ENCODE peak calls at places on chromosomes 2 and 18, in six cellular contexts. One of them, this sample, is unnamed.

GRCh38 chr18:48023334-48024008 is 93.0 kb upstream of the SMAD2 start:
- DNase-seq in neural crest cell: peak; percentile 39
- DNase-seq in suprapubic skin: no peak
- DNase-seq in BJ: no peak
- DNase-seq in fibroblast of lung: peak; percentile 84
- DNase-seq in GM13976: peak; percentile 44
- DNase-seq in this sample: peak; percentile 94

GRCh38 chr2:124810132-124810531 is 785.0 kb downstream of the CNTNAP5 start:
- DNase-seq in neural crest cell: peak; percentile 29
- DNase-seq in suprapubic skin: no peak
- DNase-seq in BJ: no peak
- DNase-seq in fibroblast of lung: no peak
- DNase-seq in GM13976: no peak
- DNase-seq in this sample: no peak

GRCh38 chr2:23312996-23313606 is 71.9 kb upstream of the KLHL29 start:
- DNase-seq in neural crest cell: peak; percentile 73
- DNase-seq in suprapubic skin: no peak
- DNase-seq in BJ: no peak
- DNase-seq in fibroblast of lung: no peak
- DNase-seq in GM13976: peak; percentile 68
- DNase-seq in this sample: peak; percentile 12

GRCh38 chr18:79403723-79404566 is 8.2 kb downstream of the NFATC1 start:
- DNase-seq in neural crest cell: no peak
- DNase-seq in suprapubic skin: peak; percentile 65
- DNase-seq in BJ: no peak
- DNase-seq in fibroblast of lung: no peak
- DNase-seq in GM13976: no peak
- DNase-seq in this sample: no peak

GRCh38 chr2:172921538-172922236 is 154.0 kb upstream of the MAP3K20 start:
- DNase-seq in neural crest cell: no peak
- DNase-seq in suprapubic skin: no peak
- DNase-seq in BJ: no peak
- DNase-seq in fibroblast of lung: peak; percentile 78
- DNase-seq in GM13976: no peak
- DNase-seq in this sample: no peak

GRCh38 chr18:56748698-56749268 is 97.6 kb downstream of the WDR7 start:
- DNase-seq in neural crest cell: peak; percentile 8
- DNase-seq in suprapubic skin: no peak
- DNase-seq in BJ: peak; percentile 5
- DNase-seq in fibroblast of lung: peak; percentile 27
- DNase-seq in GM13976: peak; percentile 35
- DNase-seq in this sample: no peak

GRCh38 chr2:197170137-197170682 is 140.4 kb downstream of the ANKRD44 start:
- DNase-seq in neural crest cell: no peak
- DNase-seq in suprapubic skin: no peak
- DNase-seq in BJ: no peak
- DNase-seq in fibroblast of lung: no peak
- DNase-seq in GM13976: no peak
- DNase-seq in this sample: no peak

GRCh38 chr2:55102056-55102812 is 52.0 kb upstream of the RTN4 start:
- DNase-seq in neural crest cell: no peak
- DNase-seq in suprapubic skin: no peak
- DNase-seq in BJ: peak; percentile 77
- DNase-seq in fibroblast of lung: peak; percentile 89
- DNase-seq in GM13976: no peak
- DNase-seq in this sample: no peak

GRCh38 chr2:146451972-146452371 is 1392.9 kb upstream of the ACVR2A start:
- DNase-seq in neural crest cell: no peak
- DNase-seq in suprapubic skin: no peak
- DNase-seq in BJ: no peak
- DNase-seq in fibroblast of lung: peak; percentile 1
- DNase-seq in GM13976: no peak
- DNase-seq in this sample: no peak

GRCh38 chr2:1591461-1591770 is 152.9 kb downstream of the PXDN start:
- DNase-seq in neural crest cell: no peak
- DNase-seq in suprapubic skin: no peak
- DNase-seq in BJ: no peak
- DNase-seq in fibroblast of lung: peak; percentile 36
- DNase-seq in GM13976: no peak
- DNase-seq in this sample: no peak

GRCh38 chr2:98771264-98771663 is 40.3 kb upstream of the MGAT4A start:
- DNase-seq in neural crest cell: no peak
- DNase-seq in suprapubic skin: no peak
- DNase-seq in BJ: no peak
- DNase-seq in fibroblast of lung: no peak
- DNase-seq in GM13976: no peak
- DNase-seq in this sample: no peak

GRCh38 chr2:104685591-104685990 is 168.3 kb upstream of the POU3F3 start:
- DNase-seq in neural crest cell: no peak
- DNase-seq in suprapubic skin: no peak
- DNase-seq in BJ: no peak
- DNase-seq in fibroblast of lung: no peak
- DNase-seq in GM13976: no peak
- DNase-seq in this sample: no peak

GRCh38 chr2:235665656-235666239 is 171.9 kb downstream of the AGAP1 start:
- DNase-seq in neural crest cell: no peak
- DNase-seq in suprapubic skin: no peak
- DNase-seq in BJ: no peak
- DNase-seq in fibroblast of lung: peak; percentile 46
- DNase-seq in GM13976: no peak
- DNase-seq in this sample: no peak

GRCh38 chr2:48170281-48170680 is 264.0 kb upstream of the FBXO11 start:
- DNase-seq in neural crest cell: no peak
- DNase-seq in suprapubic skin: no peak
- DNase-seq in BJ: peak; percentile 13
- DNase-seq in fibroblast of lung: no peak
- DNase-seq in GM13976: no peak
- DNase-seq in this sample: no peak

GRCh38 chr18:42736074-42736473 is 379.4 kb downstream of the RIT2 start:
- DNase-seq in neural crest cell: no peak
- DNase-seq in suprapubic skin: no peak
- DNase-seq in BJ: no peak
- DNase-seq in fibroblast of lung: no peak
- DNase-seq in GM13976: no peak
- DNase-seq in this sample: no peak

GRCh38 chr2:176192351-176192750 is 3.9 kb downstream of the HOXD1 start:
- DNase-seq in neural crest cell: no peak
- DNase-seq in suprapubic skin: no peak
- DNase-seq in BJ: no peak
- DNase-seq in fibroblast of lung: no peak
- DNase-seq in GM13976: no peak
- DNase-seq in this sample: no peak

GRCh38 chr2:95329891-95330822 is 33.0 kb downstream of the KCNIP3 start:
- DNase-seq in neural crest cell: no peak
- DNase-seq in suprapubic skin: no peak
- DNase-seq in BJ: no peak
- DNase-seq in fibroblast of lung: no peak
- DNase-seq in GM13976: no peak
- DNase-seq in this sample: peak; percentile 96

GRCh38 chr18:23121133-23121532 is 14.2 kb upstream of the CABLES1 start:
- DNase-seq in neural crest cell: no peak
- DNase-seq in suprapubic skin: peak; percentile 39
- DNase-seq in BJ: no peak
- DNase-seq in fibroblast of lung: no peak
- DNase-seq in GM13976: no peak
- DNase-seq in this sample: no peak

GRCh38 chr2:202494300-202494699 is 118.2 kb downstream of the BMPR2 start:
- DNase-seq in neural crest cell: peak; percentile 19
- DNase-seq in suprapubic skin: no peak
- DNase-seq in BJ: no peak
- DNase-seq in fibroblast of lung: peak; percentile 50
- DNase-seq in GM13976: no peak
- DNase-seq in this sample: no peak

GRCh38 chr18:38241216-38241615 is 675.6 kb upstream of the CELF4 start:
- DNase-seq in neural crest cell: no peak
- DNase-seq in suprapubic skin: no peak
- DNase-seq in BJ: no peak
- DNase-seq in fibroblast of lung: peak; percentile 13
- DNase-seq in GM13976: no peak
- DNase-seq in this sample: no peak

GRCh38 chr2:24050041-24050655 is 607 bp downstream of the FKBP1B start:
- DNase-seq in neural crest cell: peak; percentile 36
- DNase-seq in suprapubic skin: peak; percentile 69
- DNase-seq in BJ: no peak
- DNase-seq in fibroblast of lung: peak; percentile 16
- DNase-seq in GM13976: peak; percentile 27
- DNase-seq in this sample: peak; percentile 24

GRCh38 chr2:19933351-19933981 is 31.7 kb upstream of the TTC32 start:
- DNase-seq in neural crest cell: no peak
- DNase-seq in suprapubic skin: no peak
- DNase-seq in BJ: peak; percentile 30
- DNase-seq in fibroblast of lung: peak; percentile 88
- DNase-seq in GM13976: peak; percentile 23
- DNase-seq in this sample: no peak

GRCh38 chr2:193847140-193847539 is 1652.4 kb upstream of the TMEFF2 start:
- DNase-seq in neural crest cell: no peak
- DNase-seq in suprapubic skin: no peak
- DNase-seq in BJ: no peak
- DNase-seq in fibroblast of lung: peak; percentile 79
- DNase-seq in GM13976: no peak
- DNase-seq in this sample: no peak

DNA sequence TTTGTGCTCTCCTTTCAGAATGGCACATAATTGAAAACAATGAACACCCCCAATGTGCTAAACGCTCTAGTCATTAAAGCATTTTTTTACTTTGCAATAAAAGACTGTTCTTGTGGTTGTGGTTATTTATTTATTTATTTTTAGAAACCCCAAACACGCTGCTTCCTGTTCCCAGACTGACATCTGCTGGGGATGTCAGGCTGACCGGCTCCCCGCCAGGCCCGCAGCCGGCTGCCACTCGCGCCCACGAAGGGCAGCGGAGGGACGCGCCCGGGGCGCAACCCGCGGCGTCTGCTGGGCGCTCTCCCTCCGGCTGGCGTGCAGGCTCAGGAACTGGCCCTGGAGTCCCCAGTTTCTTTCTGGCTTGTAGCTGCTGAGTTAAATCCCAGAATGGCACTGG is 83.1 kb upstream of the SP3 start:
- DNase-seq in neural crest cell: no peak
- DNase-seq in suprapubic skin: no peak
- DNase-seq in BJ: no peak
- DNase-seq in fibroblast of lung: no peak
- DNase-seq in GM13976: peak; percentile 52
- DNase-seq in this sample: no peak
- TF ChIP-seq CTCF in neural crest cell: no peak
- TF ChIP-seq CTCF in suprapubic skin: no peak
- TF ChIP-seq CTCF in BJ: no peak
- TF ChIP-seq CTCF in fibroblast of lung: no peak
- TF ChIP-seq CTCF in GM13976: peak; percentile 23
- TF ChIP-seq CTCF in this sample: no peak

DNA sequence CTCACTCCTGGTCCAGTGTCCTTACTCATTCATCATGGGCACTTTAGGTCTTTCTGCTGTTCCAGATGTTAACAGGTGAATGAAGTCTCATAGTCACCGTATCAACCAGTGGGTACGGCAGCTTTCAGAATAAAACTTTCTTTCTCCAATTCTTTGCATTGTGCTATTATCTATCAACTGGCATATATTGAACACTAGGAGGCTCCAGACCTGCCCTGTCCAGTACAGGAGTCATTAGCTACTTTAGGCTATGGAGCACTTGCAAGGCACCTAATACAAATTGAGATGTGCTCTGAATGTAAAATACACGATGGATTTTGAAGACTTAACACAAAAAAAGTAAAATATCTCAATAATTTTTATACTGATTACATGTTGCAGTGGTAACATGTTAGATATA is 43.2 kb upstream of the NEB start:
- DNase-seq in neural crest cell: no peak
- DNase-seq in suprapubic skin: no peak
- DNase-seq in BJ: no peak
- DNase-seq in fibroblast of lung: no peak
- DNase-seq in GM13976: no peak
- DNase-seq in this sample: no peak
- TF ChIP-seq CTCF in neural crest cell: peak; percentile 40
- TF ChIP-seq CTCF in suprapubic skin: no peak
- TF ChIP-seq CTCF in BJ: no peak
- TF ChIP-seq CTCF in fibroblast of lung: no peak
- TF ChIP-seq CTCF in GM13976: no peak
- TF ChIP-seq CTCF in this sample: no peak

DNA sequence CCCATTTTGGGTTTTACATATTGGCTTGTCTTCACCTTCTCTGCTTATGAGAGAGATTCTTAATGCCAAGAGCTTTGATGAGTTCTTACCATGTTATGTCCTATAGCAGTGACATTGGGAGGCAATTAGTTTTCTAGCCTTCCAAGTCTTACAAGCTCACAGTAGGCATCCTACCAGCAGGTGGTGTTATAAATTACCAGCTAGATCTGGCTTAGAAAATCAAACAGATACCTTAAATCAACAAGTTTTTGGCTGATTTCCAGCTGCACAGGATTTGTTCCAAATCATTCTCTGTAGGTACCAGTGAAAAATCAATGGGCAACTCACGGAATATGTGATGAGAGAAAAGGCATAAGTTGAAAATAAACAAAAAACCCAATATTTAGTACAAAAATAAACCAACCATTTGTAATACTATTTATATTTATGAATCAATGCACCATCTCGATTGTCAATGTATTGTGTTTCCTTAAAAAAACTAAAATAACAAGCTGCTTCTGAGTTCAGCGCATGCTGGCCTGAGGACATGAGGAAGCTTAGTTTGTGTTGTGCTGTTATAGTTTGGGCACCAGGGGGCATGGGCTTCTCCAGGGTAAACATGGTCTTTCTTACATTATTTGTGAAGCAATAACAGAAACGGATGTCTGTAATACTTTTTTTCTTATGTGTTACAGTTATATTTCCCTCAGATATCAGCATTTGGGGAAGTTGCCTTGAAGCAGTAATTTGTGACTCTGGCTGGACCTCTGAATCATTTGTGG is 34.1 kb upstream of the NXPH2 start:
- DNase-seq in neural crest cell: no peak
- DNase-seq in suprapubic skin: no peak
- DNase-seq in BJ: no peak
- DNase-seq in fibroblast of lung: no peak
- DNase-seq in GM13976: no peak
- DNase-seq in this sample: no peak
- TF ChIP-seq CTCF in neural crest cell: peak; percentile 38
- TF ChIP-seq CTCF in suprapubic skin: no peak
- TF ChIP-seq CTCF in BJ: no peak
- TF ChIP-seq CTCF in fibroblast of lung: no peak
- TF ChIP-seq CTCF in GM13976: no peak
- TF ChIP-seq CTCF in this sample: no peak

DNA sequence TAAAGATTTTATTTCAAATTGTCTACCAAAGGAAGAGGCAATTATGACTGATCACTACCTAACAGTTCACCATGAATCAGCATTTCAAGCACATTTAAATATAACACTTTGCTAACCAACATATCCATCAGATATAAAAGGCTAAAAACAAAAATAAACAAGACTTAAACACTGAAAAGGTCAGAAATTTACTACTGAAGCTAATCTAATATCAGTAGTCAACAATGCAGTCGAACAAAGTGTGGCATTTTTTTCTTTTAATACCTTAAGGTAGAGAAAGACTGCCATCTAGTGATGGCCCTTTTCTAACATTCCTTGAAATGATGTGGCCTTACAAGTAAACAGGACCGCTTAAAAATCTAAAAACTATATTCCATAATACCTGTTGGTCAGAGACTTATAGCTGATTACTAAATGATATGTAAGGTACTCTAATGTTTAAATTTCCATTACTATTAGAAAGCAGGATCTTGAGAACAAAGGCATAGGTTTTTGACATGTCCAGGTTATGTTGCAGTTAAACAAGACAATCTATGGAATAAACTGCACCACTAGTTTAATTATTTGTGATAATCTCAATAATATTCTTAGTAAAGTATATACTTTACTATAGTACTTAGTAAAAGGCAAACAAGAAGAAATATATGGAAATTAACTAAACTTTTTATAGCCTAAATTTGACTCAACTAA is 80.0 kb downstream of the EXOC6B start:
- DNase-seq in neural crest cell: peak; percentile 13
- DNase-seq in suprapubic skin: no peak
- DNase-seq in BJ: peak; percentile 25
- DNase-seq in fibroblast of lung: peak; percentile 65
- DNase-seq in GM13976: peak; percentile 21
- DNase-seq in this sample: no peak
- TF ChIP-seq CTCF in neural crest cell: peak; percentile 84
- TF ChIP-seq CTCF in suprapubic skin: peak; percentile 43
- TF ChIP-seq CTCF in BJ: peak; percentile 69
- TF ChIP-seq CTCF in fibroblast of lung: peak; percentile 61
- TF ChIP-seq CTCF in GM13976: peak; percentile 42
- TF ChIP-seq CTCF in this sample: peak; percentile 76

This sample was measured in thyroid gland.